ENCODE peak calls at places on chromosome 22, in seven cellular contexts. F is IMR-90, S is H1, L is H9, V is mesendoderm, P is trophoblast cell, W is neuronal stem cell. U is an unnamed sample.

GRCh38 chr22:48097723-48098122 is 1335.3 kb downstream of the TBC1D22A start:
- DNase-seq in P (no peak), V (no peak), L (no peak), S (no peak), W (no peak), F (no peak), U (no peak)

GRCh38 chr22:47607486-47607885 is 845.0 kb downstream of the TBC1D22A start:
- DNase-seq in S (no peak), P (no peak), V (no peak), L (no peak), W (no peak), F (no peak), U (no peak)

GRCh38 chr22:36160499-36160942 is at the start of gene APOL3:
- DNase-seq in S (no peak), W (no peak), V (no peak), L (no peak), F (peak), P (no peak), U (peak)

GRCh38 chr22:21960200-21961126 is 7.8 kb upstream of the PPM1F start:
- DNase-seq in P (no peak), V (no peak), W (no peak), S (no peak), L (no peak), F (no peak), U (no peak)

GRCh38 chr22:45483319-45483718 is 19.4 kb upstream of the FBLN1 start:
- DNase-seq in F (no peak), L (no peak), P (no peak), S (no peak), W (no peak), V (peak), U (no peak)

GRCh38 chr22:42273855-42274451 is 3.5 kb upstream of the TCF20 start:
- DNase-seq in F (no peak), V (peak), L (peak), P (no peak), S (no peak), W (no peak), U (peak)

GRCh38 chr22:23888615-23889401 is 5.4 kb upstream of the MIF start:
- DNase-seq in S (no peak), F (peak), L (no peak), W (no peak), P (no peak), V (peak), U (peak)

GRCh38 chr22:43882122-43882767 is 9.6 kb downstream of the PNPLA5 start:
- DNase-seq in L (peak), P (no peak), F (no peak), V (no peak), W (no peak), S (no peak), U (no peak)

GRCh38 chr22:29635734-29636357 is 32.4 kb downstream of the NF2 start:
- DNase-seq in L (no peak), V (peak), W (no peak), F (peak), P (peak), S (no peak), U (peak)

GRCh38 chr22:28001171-28001835 is 82.2 kb upstream of the PITPNB start:
- DNase-seq in W (no peak), S (no peak), P (no peak), F (no peak), L (no peak), V (no peak), U (no peak)

GRCh38 chr22:37267661-37268413 is 14.5 kb upstream of the CYTH4 start:
- DNase-seq in P (no peak), F (peak), W (no peak), L (peak), V (no peak), S (no peak), U (peak)

GRCh38 chr22:37273126-37273845 is 9.0 kb upstream of the CYTH4 start:
- DNase-seq in W (no peak), S (no peak), V (no peak), P (no peak), L (no peak), F (peak), U (peak)

GRCh38 chr22:37267128-37267587 is 15.2 kb upstream of the CYTH4 start:
- DNase-seq in P (no peak), F (no peak), L (peak), V (peak), S (no peak), W (peak), U (peak)

GRCh38 chr22:37270928-37271650 is 11.2 kb upstream of the CYTH4 start:
- DNase-seq in W (no peak), F (peak), S (no peak), P (no peak), L (no peak), V (no peak), U (no peak)

GRCh38 chr22:37269930-37270678 is 12.2 kb upstream of the CYTH4 start:
- DNase-seq in L (no peak), P (no peak), W (no peak), S (no peak), V (no peak), F (no peak), U (no peak)
- H3K18ac ChIP-seq in L (no peak), P (no peak), W (no peak), S (no peak), V (no peak), F (no peak), U (no peak)

DNA sequence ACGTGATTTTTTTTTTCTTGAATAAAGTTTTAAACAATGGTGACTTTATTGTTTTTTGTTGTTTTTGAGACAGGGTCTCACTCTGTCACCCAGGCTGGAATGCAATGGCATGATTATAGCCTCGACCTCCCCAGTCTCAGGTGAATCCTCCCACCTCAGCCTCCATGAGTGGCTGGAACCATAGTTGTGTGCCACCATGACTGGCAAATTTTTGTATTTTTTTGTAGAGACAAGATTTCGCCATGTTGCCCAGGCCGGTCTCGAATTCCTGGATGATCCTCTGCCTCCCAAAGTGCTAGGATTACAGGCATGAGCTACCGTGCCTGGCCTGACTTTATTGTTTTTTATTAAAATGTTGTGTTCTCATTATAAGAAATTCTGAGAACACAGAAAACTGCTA is 12.2 kb upstream of the CRYBB3 start:
- DNase-seq in V (no peak), S (no peak), P (no peak), L (no peak), W (no peak), F (no peak), U (no peak)
- H3K18ac ChIP-seq in V (no peak), S (no peak), P (no peak), L (no peak), W (no peak), F (no peak), U (no peak)

DNA sequence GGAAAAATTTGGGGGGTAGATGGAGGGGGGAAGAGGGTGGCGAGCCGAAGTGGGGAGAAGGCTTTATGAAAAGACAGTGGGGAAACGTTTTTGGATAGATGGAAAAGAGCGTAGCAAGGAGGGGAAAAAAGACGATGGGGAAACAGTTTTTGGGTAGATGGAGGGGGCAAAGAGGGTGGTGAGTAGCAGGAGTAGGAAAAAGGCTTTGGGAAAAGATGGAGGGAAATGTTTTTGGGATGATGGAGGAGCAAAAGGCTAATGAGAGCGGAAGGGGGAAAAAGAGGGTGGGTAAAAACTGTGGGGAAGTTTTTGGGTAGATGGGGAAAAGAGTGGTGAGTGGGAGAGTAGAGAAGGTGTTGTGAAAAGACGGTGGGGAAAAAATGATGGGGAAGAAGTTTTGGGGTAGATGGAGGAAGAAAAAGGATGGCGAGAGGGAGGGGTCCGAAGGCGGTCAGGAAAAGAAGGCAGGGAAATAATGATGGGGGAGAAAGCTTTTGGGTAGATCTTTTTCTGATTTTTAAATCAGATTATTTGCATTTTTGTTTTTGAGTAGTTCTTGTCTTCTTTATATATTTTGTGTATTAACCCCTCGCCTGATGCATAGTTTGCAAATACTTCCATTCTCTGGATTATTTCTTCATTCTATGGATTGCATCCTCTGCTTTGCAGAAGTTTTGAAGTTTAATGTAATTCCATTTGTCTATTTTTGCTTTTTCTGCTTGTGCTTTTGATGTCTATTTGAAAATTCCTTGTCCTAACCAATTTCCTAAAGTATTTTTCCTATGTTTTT is 115.3 kb upstream of the SERPIND1 start:
- DNase-seq in S (no peak), F (no peak), L (no peak), V (no peak), W (no peak), P (no peak), U (no peak)
- H3K18ac ChIP-seq in S (no peak), F (no peak), L (no peak), V (no peak), W (no peak), P (no peak), U (no peak)

GRCh38 chr22:33474587-33474986 is 416.4 kb upstream of the SYN3 start:
- DNase-seq in S (no peak), P (no peak), F (no peak), W (no peak), V (no peak), L (no peak), U (no peak)
- H3K18ac ChIP-seq in S (no peak), P (no peak), F (no peak), W (no peak), V (no peak), L (no peak), U (no peak)

DNA sequence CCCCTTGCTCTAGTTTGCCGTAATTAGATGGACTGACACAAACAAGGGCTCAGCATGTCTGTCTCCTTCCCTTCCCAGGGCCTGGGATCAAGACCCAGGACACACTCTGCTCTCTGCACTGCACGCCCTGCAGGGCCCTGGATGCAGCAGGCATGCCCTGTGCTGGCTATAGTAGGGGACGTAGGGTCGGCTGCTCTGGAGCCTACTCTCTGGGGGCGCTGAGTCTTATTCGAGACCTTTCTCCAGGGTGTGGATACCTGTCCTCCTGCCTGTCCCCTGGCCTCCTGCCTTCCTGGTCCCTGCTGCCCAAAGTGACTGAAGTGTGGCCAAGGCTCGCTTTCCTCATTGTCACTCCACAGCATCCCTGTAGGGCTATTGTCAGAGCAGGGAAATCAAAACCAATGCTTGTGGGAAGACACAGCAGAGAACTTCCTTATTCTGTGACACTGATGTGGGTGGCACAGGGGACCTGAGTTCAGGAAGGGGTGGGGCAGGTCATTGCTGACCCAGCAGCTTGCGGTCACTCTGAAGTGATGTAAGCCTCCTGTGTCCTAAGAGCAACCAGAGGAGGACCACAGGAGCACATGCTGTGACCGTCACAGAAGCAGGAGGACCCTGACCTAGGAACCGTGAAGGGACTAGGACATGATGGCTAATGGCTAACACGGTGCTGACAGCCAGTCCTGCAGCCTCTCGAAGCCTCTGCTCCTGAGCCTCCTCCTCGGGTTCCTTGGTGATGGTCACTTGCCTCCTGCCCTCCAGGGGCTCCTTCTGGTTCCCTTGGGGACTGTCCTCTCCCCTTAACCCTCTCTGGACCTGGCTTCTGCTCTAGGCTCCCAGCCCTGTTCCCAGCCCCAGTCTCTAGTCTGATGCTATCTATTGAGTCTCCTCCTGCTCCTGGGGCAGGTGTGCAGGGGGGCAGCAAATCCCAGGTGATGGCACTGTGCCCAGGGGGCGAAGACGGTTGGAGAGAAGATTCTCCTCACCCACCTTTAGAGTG is 10.3 kb downstream of the APOBEC3A start:
- DNase-seq in P (peak), L (no peak), S (no peak), F (no peak), V (no peak), W (no peak), U (no peak)
- H3K18ac ChIP-seq in P (no peak), L (no peak), S (no peak), F (no peak), V (no peak), W (peak), U (no peak)

GRCh38 chr22:49509016-49509415 is 318.7 kb downstream of the BRD1 start:
- DNase-seq in F (no peak), W (no peak), L (no peak), S (no peak), V (no peak), P (no peak), U (no peak)
- H3K18ac ChIP-seq in F (no peak), W (no peak), L (no peak), S (no peak), V (no peak), P (no peak), U (no peak)

DNA sequence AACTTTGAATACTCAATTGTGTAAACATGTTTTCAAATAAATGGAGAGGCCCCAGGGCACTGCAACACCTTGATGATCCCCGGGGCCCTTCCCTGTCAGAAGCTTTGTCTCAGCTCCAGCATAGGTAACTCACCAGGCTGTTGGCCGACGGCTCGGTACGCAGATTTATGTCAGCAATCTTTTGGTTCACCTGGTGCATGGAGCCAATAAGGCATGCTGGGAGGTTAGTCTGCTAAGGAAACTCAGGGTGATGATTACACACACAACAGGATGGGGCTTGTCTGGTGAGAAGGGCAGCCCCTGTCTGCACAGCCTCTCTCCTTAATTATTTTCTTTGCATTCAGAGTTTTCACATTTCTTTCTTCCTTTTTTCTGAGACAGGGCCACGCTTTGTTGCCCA is 10.8 kb downstream of the FAM227A start:
- DNase-seq in W (no peak), S (no peak), L (no peak), V (no peak), P (no peak), F (no peak), U (no peak)
- H3K18ac ChIP-seq in W (no peak), S (no peak), L (no peak), V (no peak), P (no peak), F (no peak), U (no peak)

U was measured in mesenchymal stem cell.